ENCODE peak calls at places on chromosome 7, in four cellular contexts. One of them, this sample, is unnamed.
A peak's percentile ranks its signal among the peaks of the same experiment; 100 is the strongest.

GRCh38 chr7:141073641-141074161 is at the start of gene TMEM178B:
- DNase-seq in left ventricle myocardium inferior: no peak
- DNase-seq in gastrocnemius medialis: no peak
- DNase-seq in neural progenitor cell: peak; percentile 63
- DNase-seq in this sample: no peak

GRCh38 chr7:29370531-29371314 is 176.1 kb downstream of the CHN2 start:
- DNase-seq in neural progenitor cell: no peak
- DNase-seq in gastrocnemius medialis: no peak
- DNase-seq in left ventricle myocardium inferior: no peak
- DNase-seq in this sample: no peak

GRCh38 chr7:104791065-104791464 is 222.9 kb upstream of the KMT2E start:
- DNase-seq in neural progenitor cell: peak; percentile 43
- DNase-seq in left ventricle myocardium inferior: no peak
- DNase-seq in gastrocnemius medialis: no peak
- DNase-seq in this sample: no peak

GRCh38 chr7:99124636-99125504 is 19.0 kb downstream of the SMURF1 start:
- DNase-seq in neural progenitor cell: no peak
- DNase-seq in left ventricle myocardium inferior: no peak
- DNase-seq in gastrocnemius medialis: no peak
- DNase-seq in this sample: no peak

GRCh38 chr7:8068892-8069686 is 100.5 kb downstream of the GLCCI1 start:
- DNase-seq in left ventricle myocardium inferior: peak; percentile 28
- DNase-seq in neural progenitor cell: no peak
- DNase-seq in gastrocnemius medialis: peak; percentile 41
- DNase-seq in this sample: no peak

GRCh38 chr7:93115796-93116195 is 2.0 kb downstream of the SAMD9 start:
- DNase-seq in gastrocnemius medialis: no peak
- DNase-seq in left ventricle myocardium inferior: no peak
- DNase-seq in neural progenitor cell: no peak
- DNase-seq in this sample: no peak

GRCh38 chr7:94706991-94707390 is 51.1 kb upstream of the SGCE start:
- DNase-seq in left ventricle myocardium inferior: no peak
- DNase-seq in gastrocnemius medialis: no peak
- DNase-seq in neural progenitor cell: no peak
- DNase-seq in this sample: no peak

GRCh38 chr7:51649-52048 is 140.7 kb upstream of the FAM20C start:
- DNase-seq in gastrocnemius medialis: no peak
- DNase-seq in neural progenitor cell: no peak
- DNase-seq in left ventricle myocardium inferior: no peak
- DNase-seq in this sample: peak; percentile 49

GRCh38 chr7:27164381-27165088 is 802 bp downstream of the HOXA9 start:
- DNase-seq in neural progenitor cell: peak; percentile 87
- DNase-seq in left ventricle myocardium inferior: peak; percentile 14
- DNase-seq in gastrocnemius medialis: peak; percentile 54
- DNase-seq in this sample: no peak

GRCh38 chr7:24732646-24733413 is 24.4 kb downstream of the GSDME start:
- DNase-seq in neural progenitor cell: no peak
- DNase-seq in left ventricle myocardium inferior: no peak
- DNase-seq in gastrocnemius medialis: no peak
- DNase-seq in this sample: no peak

GRCh38 chr7:12570529-12571461 is at the start of gene SCIN:
- DNase-seq in left ventricle myocardium inferior: peak; percentile 22
- DNase-seq in gastrocnemius medialis: no peak
- DNase-seq in neural progenitor cell: peak; percentile 61
- DNase-seq in this sample: no peak

GRCh38 chr7:24757799-24758275 is 573 bp upstream of the GSDME start:
- DNase-seq in gastrocnemius medialis: peak; percentile 30
- DNase-seq in left ventricle myocardium inferior: no peak
- DNase-seq in neural progenitor cell: peak; percentile 21
- DNase-seq in this sample: peak; percentile 74

GRCh38 chr7:823639-824038 is 8.6 kb upstream of the SUN1 start:
- DNase-seq in left ventricle myocardium inferior: no peak
- DNase-seq in neural progenitor cell: no peak
- DNase-seq in gastrocnemius medialis: no peak
- DNase-seq in this sample: no peak

GRCh38 chr7:138924551-138925225 is 56.5 kb downstream of the KIAA1549 start:
- DNase-seq in gastrocnemius medialis: no peak
- DNase-seq in neural progenitor cell: peak; percentile 61
- DNase-seq in left ventricle myocardium inferior: no peak
- DNase-seq in this sample: no peak

GRCh38 chr7:27167170-27167505 is 1.8 kb upstream of the HOXA9 start:
- DNase-seq in gastrocnemius medialis: peak; percentile 49
- DNase-seq in left ventricle myocardium inferior: peak; percentile 1
- DNase-seq in neural progenitor cell: no peak
- DNase-seq in this sample: no peak

GRCh38 chr7:42315096-42315495 is 78.1 kb upstream of the GLI3 start:
- DNase-seq in gastrocnemius medialis: no peak
- DNase-seq in neural progenitor cell: no peak
- DNase-seq in left ventricle myocardium inferior: no peak
- DNase-seq in this sample: no peak

GRCh38 chr7:41244246-41244645 is 458.6 kb downstream of the INHBA start:
- DNase-seq in left ventricle myocardium inferior: no peak
- DNase-seq in gastrocnemius medialis: no peak
- DNase-seq in neural progenitor cell: peak; percentile 36
- DNase-seq in this sample: no peak

GRCh38 chr7:25852249-25852994 is 299.6 kb upstream of the NFE2L3 start:
- DNase-seq in left ventricle myocardium inferior: no peak
- DNase-seq in neural progenitor cell: peak; percentile 76
- DNase-seq in gastrocnemius medialis: no peak
- DNase-seq in this sample: no peak

DNA sequence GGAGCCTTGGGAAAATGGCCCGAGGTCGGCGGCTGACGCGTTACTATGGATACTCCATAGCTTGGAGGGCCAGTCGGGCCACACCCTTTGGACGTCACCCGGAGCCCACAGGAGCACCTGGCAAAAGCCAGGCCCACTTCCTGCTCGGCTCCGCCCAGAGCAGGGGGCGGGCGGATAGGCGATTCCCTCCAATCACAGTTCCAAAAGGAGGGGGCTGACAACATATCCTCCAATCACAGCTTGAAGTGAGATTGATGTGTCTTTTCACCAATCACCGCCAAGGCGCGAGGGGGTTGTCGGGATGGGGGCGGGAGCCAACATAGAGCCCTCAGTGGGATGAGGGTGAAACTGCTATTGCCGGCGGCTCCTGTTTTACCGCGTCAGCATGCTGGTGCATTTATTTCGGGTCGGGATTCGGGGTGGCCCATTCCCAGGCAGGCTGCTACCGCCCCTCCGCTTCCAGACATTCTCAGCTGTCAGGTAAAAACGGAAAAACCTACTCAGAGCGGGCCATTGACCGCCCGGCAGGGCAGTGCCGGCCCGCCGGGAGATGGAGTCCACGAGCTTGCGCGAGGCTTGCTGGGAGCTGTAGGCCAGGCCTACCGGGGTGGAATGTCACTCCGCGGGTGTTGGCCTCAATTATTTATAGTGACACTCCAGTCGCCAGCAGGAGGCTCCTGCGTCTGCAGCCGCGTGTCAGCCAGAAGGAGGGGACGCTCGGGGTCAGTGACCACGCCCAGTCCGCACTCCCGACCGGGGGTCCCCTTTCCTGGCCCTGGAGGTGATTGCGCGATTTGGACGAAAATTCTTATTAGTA is at the start of gene ABCB8:
- DNase-seq in neural progenitor cell: peak; percentile 98
- DNase-seq in left ventricle myocardium inferior: peak; percentile 96
- DNase-seq in gastrocnemius medialis: peak; percentile 100
- DNase-seq in this sample: peak; percentile 100
- TF ChIP-seq CTCF in neural progenitor cell: peak; percentile 53
- TF ChIP-seq CTCF in left ventricle myocardium inferior: peak; percentile 72
- TF ChIP-seq CTCF in gastrocnemius medialis: peak; percentile 71
- TF ChIP-seq CTCF in this sample: peak; percentile 59

GRCh38 chr7:45055016-45055415 is 33.8 kb downstream of the NACAD start:
- DNase-seq in left ventricle myocardium inferior: no peak
- DNase-seq in neural progenitor cell: no peak
- DNase-seq in gastrocnemius medialis: no peak
- DNase-seq in this sample: no peak
- H3K4me1 ChIP-seq in left ventricle myocardium inferior: peaks cover 3% of the 10 kb centered on the region
- H3K4me1 ChIP-seq in neural progenitor cell: no peaks in the 10 kb centered on the region
- H3K4me1 ChIP-seq in gastrocnemius medialis: no peaks in the 10 kb centered on the region
- H3K4me1 ChIP-seq in this sample: no peaks in the 10 kb centered on the region

GRCh38 chr7:154886591-154886990 is 116.3 kb downstream of the PAXIP1 start:
- DNase-seq in left ventricle myocardium inferior: no peak
- DNase-seq in neural progenitor cell: no peak
- DNase-seq in gastrocnemius medialis: no peak
- DNase-seq in this sample: no peak

GRCh38 chr7:154888690-154889089 is 114.2 kb downstream of the PAXIP1 start:
- DNase-seq in neural progenitor cell: no peak
- DNase-seq in left ventricle myocardium inferior: no peak
- DNase-seq in gastrocnemius medialis: no peak
- DNase-seq in this sample: no peak

DNA sequence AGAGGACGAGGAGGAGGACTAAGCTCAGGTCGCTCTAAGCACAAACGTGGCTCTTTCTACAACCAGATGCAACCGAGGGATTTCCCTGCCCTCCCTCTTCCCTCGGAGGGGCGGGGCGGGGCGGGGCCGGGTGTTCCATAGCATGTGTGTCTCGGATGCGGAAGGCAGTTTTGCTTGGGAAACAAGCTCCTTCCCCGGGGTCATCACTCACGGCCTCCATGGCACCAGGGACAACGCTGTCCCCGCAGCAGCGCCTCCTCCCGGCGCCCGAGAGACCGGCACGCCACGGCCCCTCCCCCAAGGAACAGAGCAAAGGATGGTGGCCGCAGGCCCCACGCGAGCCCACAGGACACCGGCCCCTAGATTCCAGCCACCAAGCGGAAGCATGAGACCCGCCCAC is 110.5 kb downstream of the PAXIP1 start:
- DNase-seq in gastrocnemius medialis: no peak
- DNase-seq in left ventricle myocardium inferior: no peak
- DNase-seq in neural progenitor cell: peak; percentile 63
- DNase-seq in this sample: no peak
- TF ChIP-seq CTCF in gastrocnemius medialis: no peak
- TF ChIP-seq CTCF in left ventricle myocardium inferior: no peak
- TF ChIP-seq CTCF in neural progenitor cell: peak; percentile 46
- TF ChIP-seq CTCF in this sample: no peak

DNA sequence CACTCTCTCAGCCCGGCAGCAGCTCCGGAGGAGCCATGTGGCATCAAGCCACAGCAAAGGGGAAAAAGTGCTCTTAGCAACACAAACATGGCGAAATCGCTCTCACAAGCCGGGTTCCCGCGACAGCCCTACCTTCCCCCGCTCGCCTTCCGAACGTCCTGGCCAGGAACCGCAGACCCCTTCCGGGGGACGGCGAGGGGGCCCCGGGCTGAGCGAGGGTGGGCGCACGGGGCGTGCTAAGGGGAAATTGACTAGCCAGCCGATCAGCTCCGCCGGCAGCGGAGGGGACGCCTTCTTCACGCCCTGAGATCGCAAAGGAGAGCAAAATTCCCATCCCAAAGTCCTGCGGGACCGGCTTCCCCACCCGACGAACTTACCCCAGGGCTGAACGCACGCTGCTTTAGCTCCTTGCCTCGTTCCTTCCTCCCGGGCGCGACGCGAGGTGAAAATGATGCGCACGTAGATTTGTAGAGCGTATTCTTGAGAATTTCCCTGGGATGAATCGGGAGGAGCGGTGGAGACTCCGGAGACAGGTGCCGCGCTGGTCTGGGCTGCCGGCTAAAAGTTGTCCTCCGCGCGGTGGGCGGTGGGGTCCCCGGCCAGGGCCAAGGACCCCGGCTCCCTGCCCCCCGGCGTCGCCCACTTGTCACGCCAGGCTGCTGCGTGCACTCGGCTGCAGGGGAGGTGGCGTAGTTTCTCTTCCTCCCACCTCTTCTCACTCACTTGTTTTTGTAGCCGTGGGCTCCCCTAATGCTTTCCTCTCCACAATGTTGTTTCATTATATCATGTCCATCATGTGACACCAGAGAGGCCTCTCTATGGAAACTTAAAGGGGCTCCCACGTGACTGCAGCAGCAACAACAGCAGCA is 220.1 kb upstream of the MKLN1 start:
- DNase-seq in neural progenitor cell: peak; percentile 62
- DNase-seq in gastrocnemius medialis: peak; percentile 84
- DNase-seq in left ventricle myocardium inferior: peak; percentile 64
- DNase-seq in this sample: peak; percentile 87
- H3K4me1 ChIP-seq in neural progenitor cell: peaks cover 26% of the 10 kb centered on the region
- H3K4me1 ChIP-seq in gastrocnemius medialis: peaks cover 35% of the 10 kb centered on the region
- H3K4me1 ChIP-seq in left ventricle myocardium inferior: peaks cover 90% of the 10 kb centered on the region
- H3K4me1 ChIP-seq in this sample: no peaks in the 10 kb centered on the region

GRCh38 chr7:142478479-142479220 is 220.8 kb upstream of the PRSS58 start:
- DNase-seq in gastrocnemius medialis: peak; percentile 29
- DNase-seq in neural progenitor cell: peak; percentile 33
- DNase-seq in left ventricle myocardium inferior: no peak
- DNase-seq in this sample: no peak
- TF ChIP-seq CTCF in gastrocnemius medialis: peak; percentile 64
- TF ChIP-seq CTCF in neural progenitor cell: peak; percentile 70
- TF ChIP-seq CTCF in left ventricle myocardium inferior: peak; percentile 59
- TF ChIP-seq CTCF in this sample: no peak

DNA sequence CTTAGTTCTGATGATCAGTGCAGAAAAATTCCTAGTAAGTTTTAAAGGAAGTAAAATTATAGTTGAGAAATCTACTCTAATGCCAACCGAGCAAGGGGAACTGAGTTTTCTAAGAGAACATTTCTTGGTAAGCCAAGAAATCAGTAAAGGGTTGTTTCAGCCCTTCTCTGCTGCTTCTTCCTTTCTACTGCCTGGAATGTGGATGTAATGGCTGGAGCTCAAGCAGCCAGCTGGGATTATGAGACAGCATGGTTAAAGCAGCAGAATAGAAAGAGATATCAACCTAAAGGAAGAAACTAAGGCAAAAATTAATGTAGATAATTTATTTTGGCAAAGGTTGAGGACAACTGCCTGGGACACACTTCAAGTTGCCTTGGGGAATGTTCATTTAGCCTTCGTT is 16.0 kb upstream of the AKR1B1 start:
- DNase-seq in gastrocnemius medialis: no peak
- DNase-seq in neural progenitor cell: no peak
- DNase-seq in left ventricle myocardium inferior: no peak
- DNase-seq in this sample: no peak
- H3K4me1 ChIP-seq in gastrocnemius medialis: peaks cover 4% of the 10 kb centered on the region
- H3K4me1 ChIP-seq in neural progenitor cell: no peaks in the 10 kb centered on the region
- H3K4me1 ChIP-seq in left ventricle myocardium inferior: peaks cover 9% of the 10 kb centered on the region
- H3K4me1 ChIP-seq in this sample: no peaks in the 10 kb centered on the region

DNA sequence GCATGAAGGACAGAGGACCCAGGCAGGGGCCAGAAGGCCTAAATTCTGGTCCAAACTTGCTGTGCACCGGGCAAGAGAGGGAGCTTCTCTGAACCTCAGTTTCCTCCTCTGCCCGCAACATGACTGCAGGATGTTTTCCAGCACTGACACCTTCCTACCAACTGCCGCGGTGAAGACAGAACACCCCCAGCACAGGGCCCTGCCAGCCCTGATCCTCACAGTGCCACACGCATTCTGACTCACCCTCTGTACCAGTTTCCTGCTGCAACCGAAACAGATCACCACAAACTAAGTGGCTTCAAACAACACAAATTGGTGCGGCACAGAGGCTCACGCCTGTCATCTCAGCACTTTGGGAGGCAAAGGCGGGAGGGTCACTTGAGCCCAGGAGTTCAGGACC is 18.1 kb downstream of the MAD1L1 start:
- DNase-seq in gastrocnemius medialis: no peak
- DNase-seq in neural progenitor cell: no peak
- DNase-seq in left ventricle myocardium inferior: no peak
- DNase-seq in this sample: no peak
- TF ChIP-seq CTCF in gastrocnemius medialis: no peak
- TF ChIP-seq CTCF in neural progenitor cell: no peak
- TF ChIP-seq CTCF in left ventricle myocardium inferior: no peak
- TF ChIP-seq CTCF in this sample: no peak

DNA sequence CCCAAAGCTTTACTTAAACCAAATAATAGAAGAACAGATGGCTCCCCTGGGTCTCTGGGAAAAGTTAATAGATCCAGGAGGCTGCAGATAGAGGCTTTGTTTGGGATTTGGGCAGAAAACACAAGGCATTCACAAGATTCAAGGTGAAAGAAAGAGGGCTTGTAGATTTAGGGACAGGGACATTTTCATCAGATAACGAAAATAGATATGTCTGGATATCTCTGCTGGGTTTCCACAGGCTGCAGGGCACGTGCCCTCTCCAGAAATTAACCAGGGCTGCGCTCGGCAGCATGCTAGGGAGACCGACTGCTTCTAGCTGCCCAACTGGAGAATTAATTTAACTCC is 14.9 kb downstream of the CARD11 start:
- DNase-seq in gastrocnemius medialis: no peak
- DNase-seq in neural progenitor cell: peak; percentile 31
- DNase-seq in left ventricle myocardium inferior: no peak
- DNase-seq in this sample: no peak
- H3K4me1 ChIP-seq in gastrocnemius medialis: no peaks in the 10 kb centered on the region
- H3K4me1 ChIP-seq in neural progenitor cell: peaks cover 17% of the 10 kb centered on the region
- H3K4me1 ChIP-seq in left ventricle myocardium inferior: no peaks in the 10 kb centered on the region
- H3K4me1 ChIP-seq in this sample: peaks cover 13% of the 10 kb centered on the region

This sample was measured in ascending aorta.